ENCODE peak calls at places on chromosomes 2 and 18, in four cellular contexts. I, N, M and C are unnamed samples.

GRCh38 chr2:240284503-240285259 is 144.2 kb upstream of the OTOS start:
- DNase-seq in I (no peak), N (no peak), M (no peak), C (no peak)

GRCh38 chr2:240300840-240301239 is 134.6 kb upstream of the GPC1 start:
- DNase-seq in I (no peak), M (no peak), N (no peak), C (no peak)

GRCh38 chr2:73402386-73403103 is 16.9 kb downstream of the ALMS1 start:
- DNase-seq in N (no peak), M (no peak), I (no peak), C (no peak)

GRCh38 chr2:43273477-43273876 is 47.1 kb upstream of the ZFP36L2 start:
- DNase-seq in N (no peak), I (peak), M (peak), C (no peak)

GRCh38 chr2:85744771-85745601 is 8.8 kb upstream of the ATOH8 start:
- DNase-seq in N (no peak), I (peak), M (peak), C (no peak)

GRCh38 chr2:191401287-191401686 is 156.1 kb downstream of the MYO1B start:
- DNase-seq in M (no peak), I (peak), N (no peak), C (no peak)

GRCh38 chr18:77073336-77074093 is 59.1 kb downstream of the MBP start:
- DNase-seq in N (no peak), M (no peak), I (no peak), C (no peak)

GRCh38 chr18:62486290-62486964 is 36.4 kb upstream of the ZCCHC2 start:
- DNase-seq in M (no peak), N (no peak), I (peak), C (peak)

GRCh38 chr2:159153463-159153862 is 133.0 kb downstream of the WDSUB1 start:
- DNase-seq in N (no peak), I (no peak), M (no peak), C (peak)

GRCh38 chr2:42907835-42908234 is 115.5 kb upstream of the HAAO start:
- DNase-seq in M (no peak), I (no peak), N (no peak), C (no peak)

GRCh38 chr2:158730621-158730905 is 64.6 kb upstream of the DAPL1 start:
- DNase-seq in M (no peak), I (no peak), N (no peak), C (no peak)

GRCh38 chr2:221018262-221018661 is 553.8 kb downstream of the EPHA4 start:
- DNase-seq in I (no peak), N (no peak), M (no peak), C (no peak)

GRCh38 chr2:241315879-241316700 is at the start of gene SEPTIN2:
- DNase-seq in M (no peak), I (peak), N (no peak), C (no peak)

GRCh38 chr2:222518570-222519381 is 94.4 kb downstream of the SGPP2 start:
- DNase-seq in N (no peak), M (no peak), I (no peak), C (peak)

GRCh38 chr2:47003641-47004427 is 88.2 kb upstream of the MCFD2 start:
- DNase-seq in I (no peak), M (no peak), N (no peak), C (no peak)

GRCh38 chr2:45964226-45964841 is 312.9 kb downstream of the PRKCE start:
- DNase-seq in I (peak), M (peak), N (peak), C (peak)

GRCh38 chr2:88580088-88580487 is 47.2 kb downstream of the EIF2AK3 start:
- DNase-seq in I (no peak), M (no peak), N (no peak), C (no peak)

GRCh38 chr2:30150786-30151185 is 4.0 kb downstream of the YPEL5 start:
- DNase-seq in N (no peak), M (no peak), I (no peak), C (no peak)

GRCh38 chr2:133380991-133381390 is 187.3 kb downstream of the NCKAP5 start:
- DNase-seq in I (no peak), M (no peak), N (no peak), C (no peak)

GRCh38 chr2:137748533-137748932 is 215.7 kb upstream of the HNMT start:
- DNase-seq in I (no peak), M (no peak), N (no peak), C (no peak)

GRCh38 chr2:25355270-25355669 is 13.5 kb upstream of the DNMT3A start:
- DNase-seq in M (no peak), N (no peak), I (no peak), C (no peak)

GRCh38 chr18:12939161-12939560 is 8.7 kb upstream of the SEH1L start:
- DNase-seq in I (no peak), N (no peak), M (no peak), C (no peak)

GRCh38 chr2:109473616-109474318 is 140.0 kb downstream of the SEPTIN10 start:
- DNase-seq in I (no peak), N (no peak), M (no peak), C (no peak)

GRCh38 chr2:118062669-118063068 is 25.6 kb upstream of the INSIG2 start:
- DNase-seq in I (no peak), M (no peak), N (no peak), C (no peak)

GRCh38 chr2:104890670-104891069 is 36.8 kb downstream of the POU3F3 start:
- DNase-seq in M (no peak), N (no peak), I (no peak), C (no peak)

GRCh38 chr18:48072428-48073204 is 142.2 kb upstream of the SMAD2 start:
- DNase-seq in N (peak), I (no peak), M (no peak), C (no peak)

GRCh38 chr2:241869087-241869961 is at the start of gene RTP5:
- DNase-seq in I (no peak), N (no peak), M (no peak), C (no peak)

GRCh38 chr2:21067863-21068537 is 24.1 kb upstream of the APOB start:
- DNase-seq in M (no peak), N (no peak), I (no peak), C (no peak)

GRCh38 chr2:80238692-80239469 is 65.7 kb downstream of the LRRTM1 start:
- DNase-seq in M (no peak), N (no peak), I (peak), C (no peak)

GRCh38 chr2:36270758-36271157 is 84.8 kb upstream of the CRIM1 start:
- DNase-seq in N (no peak), M (no peak), I (no peak), C (no peak)

GRCh38 chr2:36266536-36267121 is 88.9 kb upstream of the CRIM1 start:
- DNase-seq in I (no peak), N (no peak), M (no peak), C (no peak)

GRCh38 chr2:36267194-36267593 is 88.4 kb upstream of the CRIM1 start:
- DNase-seq in I (no peak), N (no peak), M (no peak), C (no peak)

GRCh38 chr2:36271266-36271665 is 84.3 kb upstream of the CRIM1 start:
- DNase-seq in I (no peak), M (no peak), N (no peak), C (no peak)
- H3K27ac ChIP-seq in I (no peak), M (no peak), N (no peak), C (no peak)

DNA sequence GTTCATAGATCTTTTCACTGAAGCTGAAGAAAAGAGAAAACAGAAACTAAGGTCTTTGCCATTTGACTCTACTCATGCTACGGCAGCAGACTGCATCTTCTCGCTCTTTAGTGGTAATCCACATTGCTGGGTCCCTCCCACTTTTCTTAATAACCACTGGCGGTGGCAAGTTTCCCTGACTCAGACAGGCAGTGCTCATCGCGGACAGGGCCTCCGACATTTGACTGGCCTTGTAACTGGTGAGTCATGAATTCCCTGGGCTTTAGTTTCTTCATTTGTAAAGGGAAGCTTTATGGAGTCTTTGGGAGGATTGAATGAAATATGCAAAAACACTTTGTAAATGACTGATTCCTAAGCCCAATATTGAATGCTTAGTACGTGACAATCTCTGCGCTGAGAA is 238.2 kb upstream of the RBBP8 start:
- DNase-seq in M (peak), N (peak), I (peak), C (peak)
- H3K27ac ChIP-seq in M (no peak), N (no peak), I (peak), C (peak)

DNA sequence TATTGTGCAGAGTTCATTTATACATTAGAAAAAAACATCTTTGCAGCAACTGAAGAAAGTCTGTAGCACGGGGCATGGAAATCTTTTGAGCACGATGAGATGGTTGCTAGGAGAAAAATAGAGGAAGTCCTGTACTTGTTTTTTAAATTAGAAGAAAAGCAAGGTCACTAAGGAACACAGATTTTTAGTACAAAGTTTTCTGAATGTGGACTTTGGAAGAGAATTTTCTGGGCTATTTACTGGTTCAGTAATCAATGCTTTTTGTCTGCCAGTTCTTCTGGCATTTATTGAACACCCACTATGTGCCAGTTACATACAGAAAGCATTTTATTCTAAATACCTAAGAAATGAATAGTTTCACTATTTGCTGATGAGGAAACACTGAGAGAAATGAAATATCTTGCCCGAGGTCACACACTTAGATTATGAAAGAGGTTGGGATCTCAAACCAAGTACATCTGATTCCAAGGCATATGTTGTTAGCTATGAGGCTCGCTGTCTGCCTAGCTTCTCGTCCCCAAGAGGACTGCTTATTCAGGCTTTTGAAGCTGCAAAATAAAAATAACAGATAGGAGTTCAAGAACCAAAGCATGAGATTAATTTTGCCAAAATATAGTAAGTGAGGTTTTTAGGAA is 15.6 kb upstream of the MAP3K20 start:
- DNase-seq in I (peak), N (no peak), M (no peak), C (no peak)
- H3K27ac ChIP-seq in I (no peak), N (no peak), M (no peak), C (no peak)

DNA sequence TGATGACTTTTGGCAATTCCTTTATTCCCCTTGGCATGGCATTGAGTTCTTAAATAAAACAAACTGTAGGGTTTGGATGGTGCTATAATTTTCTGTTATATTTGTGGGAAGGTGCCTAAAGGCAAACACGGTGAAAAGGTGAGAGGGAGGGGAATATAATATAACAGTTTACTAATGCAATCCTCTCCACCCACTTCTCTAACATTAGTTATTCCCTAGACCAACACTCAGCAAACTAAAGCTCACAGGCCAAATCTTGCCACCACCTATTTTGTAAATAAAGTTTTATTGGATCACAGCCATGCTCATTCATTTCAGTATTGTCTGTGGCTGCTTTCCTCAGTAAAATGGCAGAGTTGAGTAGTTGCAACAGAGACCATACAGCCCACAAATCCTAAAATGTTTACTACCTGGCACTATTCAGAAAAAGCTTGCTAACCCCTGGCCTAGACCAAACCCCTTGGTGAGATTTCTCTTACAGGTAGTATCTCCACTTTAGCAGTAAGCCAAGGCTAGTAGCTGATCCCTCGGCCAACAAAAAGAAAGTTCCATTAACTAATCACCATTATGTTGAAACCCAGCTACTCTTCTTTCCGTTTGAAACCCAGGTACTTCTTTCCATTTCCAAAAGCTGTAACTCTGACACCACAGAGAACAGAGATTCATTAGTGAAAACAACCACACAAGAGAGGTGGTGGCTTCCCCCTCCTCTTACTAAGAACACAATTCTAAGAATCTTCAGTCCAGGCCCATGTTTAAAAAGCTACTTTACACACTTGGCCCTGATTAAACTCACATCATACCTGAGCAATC is 136.1 kb upstream of the CHAC2 start:
- DNase-seq in I (no peak), N (no peak), M (no peak), C (no peak)
- H3K27ac ChIP-seq in I (no peak), N (no peak), M (no peak), C (no peak)

GRCh38 chr2:181847729-181848128 is 43.8 kb upstream of the ITPRID2 start:
- DNase-seq in I (no peak), M (no peak), N (no peak), C (no peak)

GRCh38 chr2:181846359-181846758 is 45.2 kb upstream of the ITPRID2 start:
- DNase-seq in I (no peak), M (no peak), N (no peak), C (no peak)

GRCh38 chr2:181846840-181847554 is 44.5 kb upstream of the ITPRID2 start:
- DNase-seq in I (no peak), M (no peak), N (no peak), C (no peak)

GRCh38 chr2:181848356-181848876 is 43.1 kb upstream of the ITPRID2 start:
- DNase-seq in I (no peak), M (no peak), N (no peak), C (no peak)

DNA sequence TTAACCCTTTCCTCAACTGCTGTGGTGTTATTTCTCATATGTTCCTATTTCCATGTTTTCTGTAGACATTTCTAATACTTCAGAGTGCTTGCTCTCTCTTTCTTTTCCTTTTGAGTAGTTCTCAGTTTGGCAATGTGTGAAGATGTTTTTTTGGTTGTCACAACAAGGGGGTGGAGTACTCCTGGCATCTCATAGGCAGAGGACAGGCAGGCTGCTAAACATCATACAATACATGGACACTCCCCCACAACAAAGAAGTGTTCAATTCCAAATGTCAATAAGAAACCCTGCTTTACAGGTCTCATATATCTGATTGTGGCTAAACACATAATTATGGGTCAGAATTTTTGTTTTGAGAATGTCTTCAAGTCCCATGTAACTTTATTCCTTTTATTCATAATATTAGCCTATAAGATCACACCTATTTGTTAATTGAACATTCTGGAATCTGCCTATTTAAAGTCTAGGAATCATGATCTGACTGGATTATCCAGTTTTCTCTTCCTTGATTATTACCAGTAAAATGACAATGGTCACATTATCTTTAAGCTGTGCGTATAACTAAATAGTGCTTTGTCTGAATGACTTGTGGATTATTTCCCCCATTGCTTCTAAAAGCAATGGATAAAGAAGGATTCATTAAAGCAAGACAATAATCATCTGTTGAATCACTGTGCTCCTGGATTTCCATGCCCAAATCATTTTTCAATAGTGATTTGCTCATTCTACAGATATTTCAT is 46.8 kb upstream of the ITPRID2 start:
- DNase-seq in M (no peak), I (no peak), N (no peak), C (no peak)
- H3K27ac ChIP-seq in M (no peak), I (no peak), N (no peak), C (no peak)

DNA sequence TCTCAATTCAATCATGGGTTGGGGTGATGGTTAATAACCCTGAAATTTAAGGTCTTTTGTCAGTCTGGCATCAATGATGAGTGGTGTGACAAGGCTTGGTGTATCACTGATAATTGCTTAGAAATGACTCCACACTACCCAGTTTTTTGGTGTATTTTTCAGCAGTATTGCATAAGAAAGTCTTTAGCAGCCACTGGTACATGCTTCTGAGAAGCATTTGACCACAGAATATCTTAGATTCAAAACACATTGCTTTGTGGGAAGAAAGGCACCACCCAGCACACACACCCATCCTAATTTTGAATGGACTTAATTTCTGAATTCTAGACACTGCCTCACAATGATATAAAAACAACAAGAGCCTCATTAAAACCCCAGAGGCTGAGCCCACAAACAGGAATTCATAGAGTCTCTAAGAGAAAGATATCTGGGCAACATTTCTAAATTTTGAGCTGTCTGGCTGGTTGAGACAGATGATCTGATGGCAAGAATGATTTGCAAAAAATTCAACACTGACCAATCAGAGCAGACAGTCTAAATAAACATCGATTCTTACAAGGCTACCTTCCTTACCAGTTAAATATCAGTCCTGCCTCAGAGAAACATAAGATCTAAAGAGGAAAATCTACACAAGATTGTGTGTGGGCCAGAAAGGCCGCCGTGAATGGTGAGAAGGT is 114.7 kb upstream of the CYP1B1 start:
- DNase-seq in I (peak), N (no peak), M (no peak), C (no peak)
- H3K27ac ChIP-seq in I (peak), N (no peak), M (no peak), C (peak)